ENCODE peak calls at places on chromosomes 13 and 19, in six cellular contexts. H is GM23248, N is astrocyte, A is HCT116, O is GM12878, S is fibroblast of lung. L is an unnamed sample.

GRCh38 chr19:17079710-17080440 is 4.3 kb downstream of the MYO9B start:
- DNase-seq in H (peak), N (peak), S (peak), O (peak), A (peak), L (no peak)

GRCh38 chr19:14475251-14476073 is at the start of gene PTGER1:
- DNase-seq in O (no peak), H (peak), N (no peak), A (peak), S (peak), L (no peak)

GRCh38 chr13:22861958-22862466 is 318.8 kb upstream of the SGCG start:
- DNase-seq in S (no peak), A (no peak), N (no peak), H (no peak), O (no peak), L (no peak)

GRCh38 chr13:37010424-37010823 is 9.8 kb downstream of the EXOSC8 start:
- DNase-seq in O (no peak), S (no peak), N (no peak), H (no peak), A (no peak), L (no peak)

GRCh38 chr19:996051-996838 is 4.0 kb upstream of the GRIN3B start:
- DNase-seq in S (peak), O (no peak), N (peak), A (no peak), H (peak), L (no peak)

GRCh38 chr19:3084943-3085342 is 9.2 kb upstream of the GNA11 start:
- DNase-seq in A (no peak), N (no peak), O (no peak), H (no peak), S (no peak), L (no peak)

GRCh38 chr19:1867359-1867724 is 4.0 kb upstream of the KLF16 start:
- DNase-seq in H (no peak), A (no peak), O (no peak), S (no peak), N (no peak), L (no peak)

GRCh38 chr19:30006206-30006605 is 64.2 kb downstream of the URI1 start:
- DNase-seq in A (no peak), H (no peak), N (no peak), S (no peak), O (no peak), L (no peak)

GRCh38 chr13:23021921-23022320 is 158.9 kb upstream of the SGCG start:
- DNase-seq in O (no peak), N (no peak), A (no peak), H (no peak), S (no peak), L (no peak)

GRCh38 chr19:50333737-50334617 is 4.8 kb upstream of the KCNC3 start:
- DNase-seq in H (peak), A (no peak), O (no peak), S (no peak), N (peak), L (no peak)

GRCh38 chr13:79171131-79172061 is 234.7 kb downstream of the RBM26 start:
- DNase-seq in H (no peak), O (no peak), S (no peak), N (no peak), A (no peak), L (no peak)

GRCh38 chr13:48879854-48880253 is 95.9 kb upstream of the FNDC3A start:
- DNase-seq in H (no peak), S (no peak), O (no peak), A (no peak), N (no peak), L (no peak)

GRCh38 chr19:1956143-1956537 is 15.2 kb downstream of the CSNK1G2 start:
- DNase-seq in A (no peak), O (no peak), H (no peak), N (no peak), S (no peak), L (no peak)

GRCh38 chr19:55750715-55751114 is 8.2 kb upstream of the RFPL4A start:
- DNase-seq in O (no peak), H (no peak), N (no peak), A (no peak), S (no peak), L (no peak)

GRCh38 chr19:14505488-14506239 is 9.7 kb upstream of the GIPC1 start:
- DNase-seq in S (peak), A (peak), O (no peak), H (peak), N (peak), L (no peak)

GRCh38 chr19:1837625-1838105 is 10.6 kb downstream of the REXO1 start:
- DNase-seq in S (no peak), H (peak), A (no peak), O (no peak), N (no peak), L (no peak)

GRCh38 chr19:15631817-15632216 is 8.9 kb upstream of the CYP4F3 start:
- DNase-seq in N (no peak), O (peak), H (peak), A (no peak), S (no peak), L (no peak)

GRCh38 chr13:97810152-97810551 is 143.3 kb upstream of the IPO5 start:
- DNase-seq in S (peak), N (no peak), H (peak), O (no peak), A (peak), L (no peak)

GRCh38 chr19:1601613-1602064 is 3.6 kb downstream of the UQCR11 start:
- DNase-seq in N (no peak), H (peak), O (no peak), S (no peak), A (no peak), L (no peak)

GRCh38 chr13:63497601-63498000 is 2082.0 kb upstream of the PCDH20 start:
- DNase-seq in N (no peak), S (peak), O (no peak), A (no peak), H (no peak), L (no peak)

GRCh38 chr13:21069561-21070004 is 8.2 kb upstream of the LATS2 start:
- DNase-seq in A (no peak), N (peak), O (no peak), S (peak), H (peak), L (peak)

GRCh38 chr19:35124098-35125060 is 8.8 kb downstream of the FXYD3 start:
- DNase-seq in O (peak), N (peak), H (peak), S (peak), A (peak), L (no peak)

GRCh38 chr19:32814046-32814445 is 55.5 kb downstream of the SLC7A9 start:
- DNase-seq in S (no peak), O (no peak), H (peak), A (no peak), N (no peak), L (no peak)

GRCh38 chr19:27815985-27816384 is 1397.0 kb downstream of the UQCRFS1 start:
- DNase-seq in H (no peak), S (no peak), N (no peak), O (no peak), A (no peak), L (no peak)

GRCh38 chr19:17802137-17802858 is 7.4 kb downstream of the B3GNT3 start:
- DNase-seq in O (no peak), H (no peak), S (no peak), N (no peak), A (no peak), L (no peak)

GRCh38 chr13:67101730-67102467 is 128.2 kb downstream of the PCDH9 start:
- DNase-seq in H (no peak), A (no peak), N (peak), O (no peak), S (no peak), L (no peak)

GRCh38 chr13:34942732-34943674 is 933 bp downstream of the NBEA start:
- DNase-seq in O (no peak), S (no peak), H (peak), N (no peak), A (no peak), L (no peak)

GRCh38 chr13:91894311-91894710 is 495.9 kb downstream of the GPC5 start:
- DNase-seq in N (peak), H (no peak), S (peak), O (no peak), A (no peak), L (no peak)

GRCh38 chr19:3407556-3408516 is 41.5 kb downstream of the NFIC start:
- DNase-seq in O (no peak), S (peak), H (peak), N (peak), A (no peak), L (no peak)

GRCh38 chr19:12947702-12948596 is 2.3 kb downstream of the RAD23A start:
- DNase-seq in N (no peak), S (no peak), O (no peak), H (no peak), A (no peak), L (no peak)
- H3K4me3 ChIP-seq in N (no peak), S (no peak), O (no peak), H (no peak), A (no peak), L (peak)

GRCh38 chr19:10120538-10121198 is 969 bp upstream of the EIF3G start:
- DNase-seq in A (no peak), N (peak), S (peak), H (peak), O (no peak), L (peak)
- H3K27ac ChIP-seq in A (no peak), N (peak), S (peak), H (peak), O (no peak), L (peak)

DNA sequence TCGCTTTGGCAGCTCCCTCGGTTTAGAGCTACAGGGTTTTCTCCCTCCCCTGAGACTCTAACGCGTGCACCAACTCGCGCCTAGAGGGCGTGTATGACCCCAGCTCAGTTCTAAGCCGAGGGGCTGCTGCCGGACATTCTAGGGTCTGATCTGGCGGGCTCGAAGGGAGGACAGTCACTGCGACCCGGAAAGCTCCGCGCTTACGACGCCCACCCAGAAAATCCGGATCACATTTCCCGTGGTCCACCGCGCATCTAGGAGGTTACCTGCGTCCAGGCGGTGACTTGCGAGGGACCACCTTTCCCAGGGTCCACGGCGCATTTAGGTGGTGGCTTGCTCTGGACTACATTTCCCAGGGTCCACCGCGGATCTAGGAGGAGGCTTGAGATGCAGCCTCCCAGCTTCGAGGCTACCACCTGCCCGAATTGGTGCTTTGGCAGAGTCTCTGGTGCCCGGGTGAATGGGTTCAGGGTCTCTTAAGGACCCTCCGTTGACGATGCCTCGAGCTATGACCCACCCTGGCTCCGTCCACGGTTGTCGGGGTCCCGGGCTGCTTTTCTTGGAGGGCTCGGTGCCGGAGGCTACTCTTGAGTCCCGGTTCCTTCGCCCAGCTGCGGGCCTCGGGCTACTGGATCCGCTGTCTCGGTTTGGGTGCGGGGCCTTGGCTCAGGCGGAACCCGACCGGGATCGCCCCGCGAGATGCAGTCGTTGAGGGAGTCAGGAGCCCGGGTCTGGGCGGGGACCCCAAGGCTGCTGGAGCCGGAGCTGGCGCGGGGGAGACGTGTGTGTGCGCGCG is 30.5 kb downstream of the ZNF146 start:
- DNase-seq in S (peak), A (no peak), N (no peak), H (peak), O (no peak), L (no peak)
- TF ChIP-seq EZH2 in S (no peak), A (no peak), N (peak), H (no peak), O (no peak), L (no peak)

GRCh38 chr19:6236310-6237291 is 43.2 kb downstream of the MLLT1 start:
- DNase-seq in O (no peak), S (no peak), H (no peak), A (no peak), N (no peak), L (no peak)
- H3K4me3 ChIP-seq in O (no peak), S (no peak), H (no peak), A (no peak), N (no peak), L (no peak)

GRCh38 chr13:27043013-27043412 is 128.6 kb downstream of the USP12 start:
- DNase-seq in O (no peak), S (peak), H (peak), A (peak), N (peak), L (peak)

GRCh38 chr13:27039171-27039701 is 132.4 kb downstream of the USP12 start:
- DNase-seq in S (no peak), H (no peak), O (no peak), A (no peak), N (no peak), L (no peak)

GRCh38 chr13:27040826-27041108 is 130.8 kb downstream of the USP12 start:
- DNase-seq in S (no peak), O (no peak), N (no peak), A (no peak), H (no peak), L (no peak)

GRCh38 chr13:27041341-27041740 is 130.3 kb downstream of the USP12 start:
- DNase-seq in H (no peak), N (no peak), O (no peak), S (no peak), A (no peak), L (no peak)

GRCh38 chr13:27044837-27045570 is 126.6 kb downstream of the USP12 start:
- DNase-seq in H (no peak), O (peak), S (no peak), A (no peak), N (no peak), L (no peak)
- H3K27ac ChIP-seq in H (no peak), O (no peak), S (no peak), A (no peak), N (no peak), L (no peak)

GRCh38 chr19:39077323-39077722 is 6.8 kb upstream of the ACP7 start:
- DNase-seq in N (no peak), O (no peak), S (no peak), H (no peak), A (no peak), L (no peak)
- TF ChIP-seq EZH2 in N (no peak), O (no peak), S (no peak), H (no peak), A (no peak), L (no peak)

DNA sequence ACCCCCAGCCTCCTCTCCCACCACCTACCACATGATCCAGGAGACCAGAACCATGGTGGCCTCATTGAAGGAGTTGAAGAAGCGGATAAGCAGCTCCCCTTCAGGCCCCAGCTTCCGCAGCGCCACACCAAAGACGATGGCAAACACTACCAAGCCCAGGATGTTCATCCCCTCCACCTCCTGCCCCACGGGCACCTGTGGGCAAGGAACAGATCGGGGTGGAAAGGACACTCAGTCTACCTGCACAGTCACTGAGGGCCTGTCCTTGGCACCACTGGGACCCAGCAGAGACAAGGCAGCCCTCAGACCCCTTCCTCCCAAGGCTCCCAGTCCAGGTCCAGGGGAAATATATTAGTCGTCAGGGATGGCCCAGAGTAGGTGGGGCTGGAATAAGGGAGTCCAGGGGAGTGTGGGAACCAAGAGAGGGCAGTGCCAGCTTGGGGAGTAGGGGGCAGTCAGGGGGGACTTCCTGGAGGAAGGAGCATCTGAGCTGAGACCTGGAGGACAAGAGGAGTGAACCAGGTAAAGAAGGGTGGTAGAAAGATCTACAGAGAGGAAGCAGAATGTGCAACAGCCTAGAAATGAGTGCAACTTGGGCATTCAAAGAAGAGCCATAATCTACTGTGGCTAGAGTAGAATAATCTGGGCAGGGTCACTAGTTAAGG is 5.9 kb downstream of the SLC1A5 start:
- DNase-seq in O (no peak), H (no peak), S (no peak), N (no peak), A (no peak), L (no peak)
- H3K4me3 ChIP-seq in O (no peak), H (no peak), S (no peak), N (no peak), A (no peak), L (no peak)

GRCh38 chr13:33193428-33193974 is 92.1 kb downstream of the STARD13 start:
- DNase-seq in H (no peak), N (peak), S (no peak), A (no peak), O (no peak), L (no peak)
- H3K27ac ChIP-seq in H (peak), N (peak), S (peak), A (no peak), O (peak), L (peak)

DNA sequence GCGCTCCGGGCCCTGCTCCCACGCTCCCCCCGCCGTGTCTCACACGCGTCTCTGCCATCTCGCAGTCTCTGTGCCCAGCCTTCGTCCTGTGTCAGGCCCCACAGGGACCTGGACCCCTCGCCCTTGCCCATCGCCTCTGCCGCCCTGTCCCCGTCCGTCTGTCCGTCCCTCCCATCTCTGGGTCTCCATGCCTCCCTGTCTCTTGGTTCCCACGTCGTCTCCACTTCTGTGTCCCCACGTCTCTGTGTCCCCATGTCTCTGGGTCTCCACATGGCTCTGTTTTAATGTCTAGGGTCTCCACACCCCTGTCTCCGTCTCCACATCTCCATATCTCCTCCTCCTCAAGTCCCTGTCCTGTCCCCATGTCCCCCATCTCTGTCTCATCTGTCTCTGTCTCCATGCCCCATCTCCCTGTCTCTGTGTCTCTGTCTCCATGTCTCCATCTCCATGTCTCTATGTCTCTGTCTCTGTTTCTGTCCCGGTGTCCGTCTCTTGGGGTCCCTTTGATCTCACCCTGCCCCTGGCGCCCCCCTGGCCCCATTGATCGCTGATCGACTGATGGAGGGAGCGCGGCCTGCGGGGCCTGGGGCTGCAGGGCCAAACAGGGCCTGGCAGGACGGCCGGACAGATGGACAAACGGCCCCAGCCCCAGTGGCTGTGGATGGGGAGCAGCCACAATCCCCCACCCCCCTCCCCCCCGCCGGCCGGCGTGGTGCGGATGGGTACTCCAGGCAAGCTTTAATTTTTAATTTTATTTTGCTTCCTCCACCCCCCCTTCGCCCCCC is 12.8 kb downstream of the ERFL start:
- DNase-seq in N (no peak), S (no peak), O (no peak), A (no peak), H (no peak), L (no peak)
- TF ChIP-seq EZH2 in N (peak), S (peak), O (no peak), A (no peak), H (peak), L (no peak)

L was measured in SK-N-MC.